ENCODE peak calls at places on chromosomes 11 and 22, in six cellular contexts. P is stimulated activated CD8-positive, alpha-beta memory T cell treated with anti-CD3 and anti-CD28 coated beads, Interleukin-15, amount 100 ng/mL, for 1 hour; J is sciatic nerve; W is hypothalamus; E is stromal cell of bone marrow; I is MCF 10A. B is an unnamed sample.

GRCh38 chr11:64005691-64006090 is 19.5 kb downstream of the OTUB1 start:
- DNase-seq in P (no peak), J (no peak), W (no peak), E (no peak), I (no peak), B (no peak)

GRCh38 chr11:12251651-12252560 is 125.5 kb upstream of the PARVA start:
- DNase-seq in P (no peak), J (no peak), W (no peak), E (no peak), I (no peak), B (no peak)

GRCh38 chr22:32617271-32617670 is 142.7 kb downstream of the FBXO7 start:
- DNase-seq in P (no peak), J (no peak), W (no peak), E (no peak), I (no peak), B (no peak)

GRCh38 chr22:31646186-31647019 is 15.6 kb downstream of the PISD start:
- DNase-seq in P (no peak), J (no peak), W (no peak), E (peak; percentile 72), I (peak; percentile 87), B (no peak)

GRCh38 chr22:37077802-37078448 is 26.4 kb downstream of the KCTD17 start:
- DNase-seq in P (peak; percentile 73), J (peak; percentile 74), W (no peak), E (peak; percentile 15), I (peak; percentile 55), B (peak; percentile 86)

GRCh38 chr11:113778111-113778910 is 1.3 kb upstream of the CLDN25 start:
- DNase-seq in P (no peak), J (no peak), W (peak; percentile 42), E (peak; percentile 21), I (peak; percentile 63), B (no peak)

GRCh38 chr11:117950320-117950719 is 21.1 kb upstream of the TMPRSS13 start:
- DNase-seq in P (no peak), J (no peak), W (no peak), E (no peak), I (no peak), B (no peak)

GRCh38 chr22:44543362-44543761 is 45.3 kb upstream of the RTL6 start:
- DNase-seq in P (no peak), J (no peak), W (no peak), E (no peak), I (no peak), B (no peak)

GRCh38 chr11:66919938-66920337 is 38.2 kb downstream of the PC start:
- DNase-seq in P (no peak), J (no peak), W (no peak), E (no peak), I (no peak), B (no peak)

GRCh38 chr11:121117753-121118152 is 16.7 kb downstream of the TECTA start:
- DNase-seq in P (no peak), J (no peak), W (no peak), E (no peak), I (no peak), B (no peak)

GRCh38 chr11:60858731-60859464 is 3.1 kb upstream of the PTGDR2 start:
- DNase-seq in P (no peak), J (peak; percentile 26), W (no peak), E (no peak), I (no peak), B (no peak)

GRCh38 chr11:110182886-110183285 is 89.7 kb downstream of the ZC3H12C start:
- DNase-seq in P (no peak), J (no peak), W (no peak), E (no peak), I (peak; percentile 65), B (no peak)

GRCh38 chr11:120969993-120970392 is 53.9 kb upstream of the TBCEL start:
- DNase-seq in P (no peak), J (no peak), W (no peak), E (no peak), I (no peak), B (no peak)

GRCh38 chr11:27357250-27357649 is 5.8 kb downstream of the CCDC34 start:
- DNase-seq in P (no peak), J (no peak), W (no peak), E (no peak), I (no peak), B (no peak)

GRCh38 chr11:7547091-7547490 is 33.3 kb downstream of the PPFIBP2 start:
- DNase-seq in P (no peak), J (no peak), W (no peak), E (no peak), I (no peak), B (no peak)

GRCh38 chr11:31817054-31817620 is 6.0 kb upstream of the PAX6 start:
- DNase-seq in P (no peak), J (no peak), W (no peak), E (no peak), I (no peak), B (no peak)

GRCh38 chr11:58567889-58568512 is 7.7 kb downstream of the LPXN start:
- DNase-seq in P (peak; percentile 54), J (no peak), W (no peak), E (no peak), I (peak; percentile 70), B (no peak)

GRCh38 chr22:28648792-28649191 is 30.8 kb downstream of the TTC28 start:
- DNase-seq in P (no peak), J (no peak), W (no peak), E (no peak), I (no peak), B (no peak)

GRCh38 chr22:48982321-48982905 is 845.3 kb downstream of the BRD1 start:
- DNase-seq in P (no peak), J (no peak), W (no peak), E (no peak), I (no peak), B (no peak)

GRCh38 chr11:10934293-10934850 is 76.5 kb upstream of the ZBED5 start:
- DNase-seq in P (no peak), J (no peak), W (no peak), E (no peak), I (peak; percentile 32), B (no peak)

GRCh38 chr11:19763315-19763714 is 50.7 kb downstream of the NAV2 start:
- DNase-seq in P (no peak), J (no peak), W (no peak), E (no peak), I (no peak), B (no peak)

GRCh38 chr11:121067453-121067852 is 33.6 kb upstream of the TECTA start:
- DNase-seq in P (no peak), J (no peak), W (no peak), E (no peak), I (no peak), B (no peak)

GRCh38 chr11:1458340-1459218 is 28.0 kb downstream of the MOB2 start:
- DNase-seq in P (no peak), J (peak; percentile 90), W (peak; percentile 18), E (no peak), I (peak; percentile 21), B (peak; percentile 91)

GRCh38 chr11:96257036-96257435 is 86.0 kb downstream of the MAML2 start:
- DNase-seq in P (no peak), J (no peak), W (no peak), E (no peak), I (no peak), B (no peak)

GRCh38 chr11:86499723-86500129 is 125.0 kb downstream of the CCDC81 start:
- DNase-seq in P (no peak), J (no peak), W (no peak), E (no peak), I (no peak), B (no peak)

GRCh38 chr11:94528551-94528950 is 15.2 kb upstream of the FUT4 start:
- DNase-seq in P (no peak), J (no peak), W (no peak), E (no peak), I (no peak), B (no peak)

GRCh38 chr11:77171885-77172665 is 44.0 kb downstream of the MYO7A start:
- DNase-seq in P (no peak), J (no peak), W (no peak), E (no peak), I (no peak), B (no peak)

GRCh38 chr22:46275455-46276129 is 7.8 kb downstream of the TTC38 start:
- DNase-seq in P (no peak), J (no peak), W (no peak), E (no peak), I (peak; percentile 3), B (no peak)

GRCh38 chr11:83768476-83768875 is 482.3 kb upstream of the CCDC90B start:
- DNase-seq in P (no peak), J (no peak), W (no peak), E (no peak), I (no peak), B (no peak)

GRCh38 chr11:6523253-6523652 is 26.2 kb downstream of the DNHD1 start:
- DNase-seq in P (no peak), J (no peak), W (no peak), E (no peak), I (no peak), B (no peak)

GRCh38 chr22:46078241-46079092 is 71.9 kb upstream of the PPARA start:
- DNase-seq in P (no peak), J (peak; percentile 79), W (no peak), E (no peak), I (peak; percentile 91), B (peak; percentile 80)